ENCODE peak calls at places on chromosome 19, in eight cellular contexts. One of them, this sample, is unnamed.

GRCh38 chr19:44527554-44527953 is 1.9 kb downstream of the CEACAM20 start:
- DNase-seq in fibroblast of lung: no peak
- DNase-seq in mammary epithelial cell: no peak
- DNase-seq in OCI-LY7: no peak
- DNase-seq in neuronal stem cell: no peak
- DNase-seq in MM.1S: no peak
- DNase-seq in GM23248: no peak
- DNase-seq in PC-3: no peak
- DNase-seq in this sample: no peak

GRCh38 chr19:6536138-6536671 is 5.4 kb downstream of the TNFSF9 start:
- DNase-seq in neuronal stem cell: no peak
- DNase-seq in OCI-LY7: peak; percentile 100
- DNase-seq in fibroblast of lung: no peak
- DNase-seq in mammary epithelial cell: peak; percentile 67
- DNase-seq in MM.1S: peak; percentile 97
- DNase-seq in GM23248: peak; percentile 27
- DNase-seq in PC-3: peak; percentile 83
- DNase-seq in this sample: peak; percentile 68

GRCh38 chr19:29678484-29679106 is 13.3 kb downstream of the PLEKHF1 start:
- DNase-seq in mammary epithelial cell: no peak
- DNase-seq in neuronal stem cell: no peak
- DNase-seq in OCI-LY7: no peak
- DNase-seq in GM23248: peak; percentile 20
- DNase-seq in PC-3: no peak
- DNase-seq in MM.1S: no peak
- DNase-seq in fibroblast of lung: peak; percentile 27
- DNase-seq in this sample: no peak

GRCh38 chr19:3094638-3095374 is 644 bp downstream of the GNA11 start:
- DNase-seq in MM.1S: no peak
- DNase-seq in mammary epithelial cell: peak; percentile 27
- DNase-seq in GM23248: peak; percentile 76
- DNase-seq in OCI-LY7: peak; percentile 72
- DNase-seq in fibroblast of lung: peak; percentile 19
- DNase-seq in PC-3: no peak
- DNase-seq in neuronal stem cell: no peak
- DNase-seq in this sample: no peak

GRCh38 chr19:21047712-21048111 is 27.3 kb downstream of the ZNF430 start:
- DNase-seq in neuronal stem cell: no peak
- DNase-seq in OCI-LY7: no peak
- DNase-seq in fibroblast of lung: no peak
- DNase-seq in MM.1S: no peak
- DNase-seq in GM23248: no peak
- DNase-seq in PC-3: no peak
- DNase-seq in mammary epithelial cell: no peak
- DNase-seq in this sample: no peak

GRCh38 chr19:8320564-8321066 is 560 bp downstream of the NDUFA7 start:
- DNase-seq in MM.1S: peak; percentile 45
- DNase-seq in mammary epithelial cell: no peak
- DNase-seq in fibroblast of lung: no peak
- DNase-seq in neuronal stem cell: no peak
- DNase-seq in OCI-LY7: peak; percentile 31
- DNase-seq in GM23248: peak; percentile 60
- DNase-seq in PC-3: no peak
- DNase-seq in this sample: no peak

GRCh38 chr19:29620931-29621351 is 14.9 kb downstream of the POP4 start:
- DNase-seq in OCI-LY7: no peak
- DNase-seq in neuronal stem cell: no peak
- DNase-seq in PC-3: no peak
- DNase-seq in MM.1S: no peak
- DNase-seq in mammary epithelial cell: no peak
- DNase-seq in GM23248: no peak
- DNase-seq in fibroblast of lung: no peak
- DNase-seq in this sample: no peak

GRCh38 chr19:3065675-3066357 is 3.5 kb upstream of the TLE5 start:
- DNase-seq in neuronal stem cell: no peak
- DNase-seq in GM23248: no peak
- DNase-seq in fibroblast of lung: no peak
- DNase-seq in mammary epithelial cell: no peak
- DNase-seq in PC-3: no peak
- DNase-seq in MM.1S: peak; percentile 68
- DNase-seq in OCI-LY7: peak; percentile 91
- DNase-seq in this sample: no peak

GRCh38 chr19:22595918-22596341 is 38.2 kb upstream of the ZNF492 start:
- DNase-seq in fibroblast of lung: no peak
- DNase-seq in MM.1S: no peak
- DNase-seq in OCI-LY7: no peak
- DNase-seq in PC-3: no peak
- DNase-seq in GM23248: no peak
- DNase-seq in mammary epithelial cell: no peak
- DNase-seq in neuronal stem cell: no peak
- DNase-seq in this sample: no peak

GRCh38 chr19:52492201-52492960 is 35.1 kb upstream of the ZNF808 start:
- DNase-seq in GM23248: peak; percentile 4
- DNase-seq in mammary epithelial cell: no peak
- DNase-seq in OCI-LY7: no peak
- DNase-seq in PC-3: no peak
- DNase-seq in MM.1S: no peak
- DNase-seq in neuronal stem cell: peak; percentile 44
- DNase-seq in fibroblast of lung: no peak
- DNase-seq in this sample: no peak

GRCh38 chr19:31223805-31224534 is 125.3 kb downstream of the TSHZ3 start:
- DNase-seq in GM23248: peak; percentile 98
- DNase-seq in OCI-LY7: no peak
- DNase-seq in mammary epithelial cell: no peak
- DNase-seq in neuronal stem cell: no peak
- DNase-seq in MM.1S: no peak
- DNase-seq in fibroblast of lung: peak; percentile 95
- DNase-seq in PC-3: no peak
- DNase-seq in this sample: no peak

GRCh38 chr19:53333071-53333465 is 481 bp upstream of the ZNF845 start:
- DNase-seq in neuronal stem cell: no peak
- DNase-seq in PC-3: no peak
- DNase-seq in fibroblast of lung: no peak
- DNase-seq in mammary epithelial cell: no peak
- DNase-seq in OCI-LY7: peak; percentile 14
- DNase-seq in MM.1S: no peak
- DNase-seq in GM23248: peak; percentile 73
- DNase-seq in this sample: no peak

GRCh38 chr19:41194157-41194552 is 1.1 kb downstream of the CYP2S1 start:
- DNase-seq in mammary epithelial cell: no peak
- DNase-seq in GM23248: no peak
- DNase-seq in MM.1S: no peak
- DNase-seq in neuronal stem cell: no peak
- DNase-seq in PC-3: no peak
- DNase-seq in OCI-LY7: no peak
- DNase-seq in fibroblast of lung: no peak
- DNase-seq in this sample: no peak

GRCh38 chr19:49851456-49852259 is 699 bp downstream of the PTOV1 start:
- DNase-seq in neuronal stem cell: no peak
- DNase-seq in PC-3: peak; percentile 43
- DNase-seq in OCI-LY7: peak; percentile 62
- DNase-seq in GM23248: peak; percentile 53
- DNase-seq in mammary epithelial cell: no peak
- DNase-seq in fibroblast of lung: no peak
- DNase-seq in MM.1S: peak; percentile 28
- DNase-seq in this sample: no peak

GRCh38 chr19:42154471-42155323 is 22.5 kb upstream of the POU2F2 start:
- DNase-seq in PC-3: no peak
- DNase-seq in GM23248: no peak
- DNase-seq in neuronal stem cell: no peak
- DNase-seq in MM.1S: no peak
- DNase-seq in mammary epithelial cell: no peak
- DNase-seq in OCI-LY7: peak; percentile 62
- DNase-seq in fibroblast of lung: no peak
- DNase-seq in this sample: no peak

GRCh38 chr19:2041686-2042484 is 9.2 kb downstream of the MKNK2 start:
- DNase-seq in MM.1S: peak; percentile 99
- DNase-seq in fibroblast of lung: peak; percentile 93
- DNase-seq in PC-3: peak; percentile 51
- DNase-seq in OCI-LY7: peak; percentile 97
- DNase-seq in mammary epithelial cell: peak; percentile 96
- DNase-seq in GM23248: peak; percentile 86
- DNase-seq in neuronal stem cell: peak; percentile 93
- DNase-seq in this sample: no peak

GRCh38 chr19:20072936-20073335 is 4.9 kb upstream of the ZNF90 start:
- DNase-seq in OCI-LY7: no peak
- DNase-seq in mammary epithelial cell: no peak
- DNase-seq in neuronal stem cell: no peak
- DNase-seq in GM23248: no peak
- DNase-seq in PC-3: no peak
- DNase-seq in MM.1S: no peak
- DNase-seq in fibroblast of lung: no peak
- DNase-seq in this sample: no peak

GRCh38 chr19:55636723-55637122 is 4.1 kb upstream of the ZNF580 start:
- DNase-seq in OCI-LY7: no peak
- DNase-seq in mammary epithelial cell: no peak
- DNase-seq in GM23248: no peak
- DNase-seq in fibroblast of lung: no peak
- DNase-seq in MM.1S: no peak
- DNase-seq in PC-3: no peak
- DNase-seq in neuronal stem cell: no peak
- DNase-seq in this sample: no peak

GRCh38 chr19:55635334-55635717 is 5.5 kb upstream of the ZNF580 start:
- DNase-seq in PC-3: no peak
- DNase-seq in GM23248: peak; percentile 47
- DNase-seq in fibroblast of lung: no peak
- DNase-seq in mammary epithelial cell: no peak
- DNase-seq in MM.1S: no peak
- DNase-seq in neuronal stem cell: no peak
- DNase-seq in OCI-LY7: no peak
- DNase-seq in this sample: no peak

GRCh38 chr19:55635856-55636440 is 4.9 kb upstream of the ZNF580 start:
- DNase-seq in MM.1S: no peak
- DNase-seq in PC-3: no peak
- DNase-seq in OCI-LY7: no peak
- DNase-seq in mammary epithelial cell: no peak
- DNase-seq in fibroblast of lung: no peak
- DNase-seq in neuronal stem cell: no peak
- DNase-seq in GM23248: peak; percentile 22
- DNase-seq in this sample: no peak

GRCh38 chr19:55632463-55632834 is 8.1 kb upstream of the ZNF784 start:
- DNase-seq in MM.1S: peak; percentile 93
- DNase-seq in OCI-LY7: peak; percentile 96
- DNase-seq in PC-3: peak; percentile 99
- DNase-seq in GM23248: peak; percentile 86
- DNase-seq in fibroblast of lung: peak; percentile 97
- DNase-seq in neuronal stem cell: peak; percentile 92
- DNase-seq in mammary epithelial cell: peak; percentile 84
- DNase-seq in this sample: peak; percentile 98

GRCh38 chr19:55633866-55634265 is 6.9 kb upstream of the ZNF580 start:
- DNase-seq in fibroblast of lung: no peak
- DNase-seq in GM23248: no peak
- DNase-seq in MM.1S: no peak
- DNase-seq in OCI-LY7: no peak
- DNase-seq in mammary epithelial cell: no peak
- DNase-seq in PC-3: no peak
- DNase-seq in neuronal stem cell: no peak
- DNase-seq in this sample: no peak
- H2AFZ ChIP-seq in fibroblast of lung: no peak overlapping the region
- H2AFZ ChIP-seq in GM23248: peak overlapping the region; percentile 93
- H2AFZ ChIP-seq in MM.1S: peak overlapping the region; percentile 66
- H2AFZ ChIP-seq in OCI-LY7: peak overlapping the region; percentile 59
- H2AFZ ChIP-seq in mammary epithelial cell: peak overlapping the region; percentile 56
- H2AFZ ChIP-seq in PC-3: peak overlapping the region; percentile 81
- H2AFZ ChIP-seq in neuronal stem cell: peak overlapping the region; percentile 80
- H2AFZ ChIP-seq in this sample: peak overlapping the region; percentile 49

GRCh38 chr19:10774893-10775292 is 57.0 kb downstream of the DNM2 start:
- DNase-seq in mammary epithelial cell: no peak
- DNase-seq in neuronal stem cell: no peak
- DNase-seq in MM.1S: no peak
- DNase-seq in fibroblast of lung: no peak
- DNase-seq in PC-3: no peak
- DNase-seq in OCI-LY7: no peak
- DNase-seq in GM23248: no peak
- DNase-seq in this sample: no peak
- H2AFZ ChIP-seq in mammary epithelial cell: no peak overlapping the region
- H2AFZ ChIP-seq in neuronal stem cell: no peak overlapping the region
- H2AFZ ChIP-seq in MM.1S: no peak overlapping the region
- H2AFZ ChIP-seq in fibroblast of lung: no peak overlapping the region
- H2AFZ ChIP-seq in PC-3: no peak overlapping the region
- H2AFZ ChIP-seq in OCI-LY7: no peak overlapping the region
- H2AFZ ChIP-seq in GM23248: no peak overlapping the region
- H2AFZ ChIP-seq in this sample: no peak overlapping the region

GRCh38 chr19:45601115-45601514 is 897 bp downstream of the GPR4 start:
- DNase-seq in MM.1S: no peak
- DNase-seq in fibroblast of lung: no peak
- DNase-seq in OCI-LY7: no peak
- DNase-seq in PC-3: peak; percentile 25
- DNase-seq in mammary epithelial cell: no peak
- DNase-seq in neuronal stem cell: no peak
- DNase-seq in GM23248: peak; percentile 17
- DNase-seq in this sample: no peak
- H2AFZ ChIP-seq in MM.1S: no peak overlapping the region
- H2AFZ ChIP-seq in fibroblast of lung: no peak overlapping the region
- H2AFZ ChIP-seq in OCI-LY7: no peak overlapping the region
- H2AFZ ChIP-seq in PC-3: peak overlapping the region; percentile 78
- H2AFZ ChIP-seq in mammary epithelial cell: peak overlapping the region; percentile 62
- H2AFZ ChIP-seq in neuronal stem cell: no peak overlapping the region
- H2AFZ ChIP-seq in GM23248: peak overlapping the region; percentile 14
- H2AFZ ChIP-seq in this sample: no peak overlapping the region

GRCh38 chr19:5477451-5478215 is 22.4 kb downstream of the ZNRF4 start:
- DNase-seq in fibroblast of lung: no peak
- DNase-seq in GM23248: no peak
- DNase-seq in MM.1S: no peak
- DNase-seq in mammary epithelial cell: no peak
- DNase-seq in OCI-LY7: no peak
- DNase-seq in PC-3: no peak
- DNase-seq in neuronal stem cell: no peak
- DNase-seq in this sample: no peak
- H2AFZ ChIP-seq in fibroblast of lung: no peak overlapping the region
- H2AFZ ChIP-seq in GM23248: no peak overlapping the region
- H2AFZ ChIP-seq in MM.1S: no peak overlapping the region
- H2AFZ ChIP-seq in mammary epithelial cell: no peak overlapping the region
- H2AFZ ChIP-seq in OCI-LY7: no peak overlapping the region
- H2AFZ ChIP-seq in PC-3: no peak overlapping the region
- H2AFZ ChIP-seq in neuronal stem cell: peak overlapping the region; percentile 53
- H2AFZ ChIP-seq in this sample: no peak overlapping the region

DNA sequence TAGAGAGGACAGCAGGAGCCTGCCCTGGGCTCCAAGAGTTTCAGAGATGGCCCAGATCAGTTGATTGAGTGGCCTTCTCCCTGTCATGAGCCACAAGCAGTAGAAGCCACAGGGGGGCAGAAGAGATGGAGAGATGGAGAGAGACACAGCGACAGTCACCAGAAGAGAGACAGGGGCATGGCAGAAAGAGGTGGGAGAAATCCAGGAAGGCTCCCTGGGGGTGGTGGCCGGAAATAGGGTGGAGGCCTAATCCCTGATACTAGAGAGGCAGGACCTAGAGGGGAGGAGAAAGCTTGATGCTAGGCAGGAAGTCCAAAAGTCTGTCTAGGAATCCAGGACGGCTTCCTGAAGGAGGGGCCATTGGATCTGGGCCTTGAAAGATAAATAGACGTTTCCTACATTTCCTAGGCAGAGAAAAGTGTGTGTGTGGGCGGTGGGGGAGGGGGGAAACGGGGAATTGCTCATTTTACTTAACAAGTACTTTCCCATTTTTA is 9.6 kb upstream of the TPM4 start:
- DNase-seq in neuronal stem cell: no peak
- DNase-seq in fibroblast of lung: peak; percentile 77
- DNase-seq in PC-3: peak; percentile 80
- DNase-seq in GM23248: peak; percentile 60
- DNase-seq in MM.1S: peak; percentile 63
- DNase-seq in mammary epithelial cell: peak; percentile 62
- DNase-seq in OCI-LY7: peak; percentile 72
- DNase-seq in this sample: no peak
- H2AFZ ChIP-seq in neuronal stem cell: peak overlapping the region; percentile 42
- H2AFZ ChIP-seq in fibroblast of lung: no peak overlapping the region
- H2AFZ ChIP-seq in PC-3: peak overlapping the region; percentile 55
- H2AFZ ChIP-seq in GM23248: peak overlapping the region; percentile 37
- H2AFZ ChIP-seq in MM.1S: no peak overlapping the region
- H2AFZ ChIP-seq in mammary epithelial cell: peak overlapping the region; percentile 18
- H2AFZ ChIP-seq in OCI-LY7: no peak overlapping the region
- H2AFZ ChIP-seq in this sample: peak overlapping the region; percentile 29

This sample was measured in keratinocyte.